ENCODE peak calls at places on chromosomes 2 and 18, in four cellular contexts. M, F, Q and U are unnamed samples.

GRCh38 chr2:118310016-118310877 is 222.0 kb downstream of the INSIG2 start:
- DNase-seq in Q (peak; percentile 67), F (no peak), M (no peak), U (no peak)

GRCh38 chr2:182824759-182825143 is 41.7 kb downstream of the FRZB start:
- DNase-seq in M (no peak), Q (no peak), F (no peak), U (no peak)

GRCh38 chr2:28257182-28257581 is 135.5 kb upstream of the FOSL2 start:
- DNase-seq in F (no peak), M (no peak), Q (no peak), U (no peak)

GRCh38 chr2:218975060-218975777 is 9.8 kb downstream of the FEV start:
- DNase-seq in Q (no peak), F (no peak), M (no peak), U (no peak)

GRCh38 chr2:109368798-109369197 is 239.8 kb downstream of the SH3RF3 start:
- DNase-seq in M (no peak), Q (no peak), F (no peak), U (no peak)

GRCh38 chr18:4631239-4631638 is 176.1 kb upstream of the DLGAP1 start:
- DNase-seq in Q (no peak), M (no peak), F (no peak), U (no peak)

GRCh38 chr18:42401131-42401673 is 446.2 kb downstream of the PIK3C3 start:
- DNase-seq in Q (no peak), M (no peak), F (no peak), U (no peak)

GRCh38 chr2:121258066-121258465 is 26.9 kb downstream of the TFCP2L1 start:
- DNase-seq in M (no peak), Q (no peak), F (no peak), U (no peak)

GRCh38 chr2:42048318-42049251 is 764 bp downstream of the PKDCC start:
- DNase-seq in F (no peak), Q (no peak), M (no peak), U (peak; percentile 33)

GRCh38 chr2:3533836-3534235 is 14.5 kb upstream of the ADI1 start:
- DNase-seq in Q (no peak), F (no peak), M (no peak), U (no peak)

GRCh38 chr2:157056200-157056676 is 201.3 kb upstream of the GALNT5 start:
- DNase-seq in Q (no peak), F (no peak), M (peak; percentile 69), U (no peak)

GRCh38 chr2:44348385-44348784 is 12.9 kb downstream of the PREPL start:
- DNase-seq in M (no peak), Q (no peak), F (no peak), U (no peak)

GRCh38 chr2:96601382-96602292 is 36.5 kb downstream of the KANSL3 start:
- DNase-seq in Q (peak; percentile 48), M (peak; percentile 96), F (no peak), U (no peak)

GRCh38 chr2:213764849-213765248 is 480.6 kb downstream of the SPAG16 start:
- DNase-seq in Q (no peak), F (no peak), M (no peak), U (no peak)

GRCh38 chr2:191899442-191899841 is 52.6 kb upstream of the CAVIN2 start:
- DNase-seq in F (no peak), Q (no peak), M (no peak), U (no peak)

GRCh38 chr2:96970248-96970875 is 16.0 kb downstream of the FAM178B start:
- DNase-seq in F (no peak), Q (no peak), M (no peak), U (no peak)

GRCh38 chr18:78929502-78929901 is 50.1 kb upstream of the SALL3 start:
- DNase-seq in M (no peak), Q (no peak), F (no peak), U (no peak)

GRCh38 chr2:69683170-69683971 is 39.8 kb upstream of the AAK1 start:
- DNase-seq in F (no peak), M (peak; percentile 38), Q (peak; percentile 38), U (no peak)

GRCh38 chr2:46058140-46058539 is 239.1 kb upstream of the EPAS1 start:
- DNase-seq in F (no peak), M (no peak), Q (no peak), U (no peak)

GRCh38 chr18:63837556-63837955 is 49.9 kb upstream of the SERPINB2 start:
- DNase-seq in M (no peak), Q (no peak), F (no peak), U (no peak)

GRCh38 chr2:85678384-85678783 is 10.4 kb upstream of the SFTPB start:
- DNase-seq in M (no peak), F (no peak), Q (no peak), U (no peak)

GRCh38 chr18:71485578-71485977 is 1058.6 kb downstream of the CBLN2 start:
- DNase-seq in Q (no peak), M (no peak), F (no peak), U (no peak)

GRCh38 chr2:6828299-6828584 is 37.5 kb downstream of the CMPK2 start:
- DNase-seq in M (peak; percentile 26), Q (no peak), F (no peak), U (no peak)

GRCh38 chr2:205659922-205660321 is 22.4 kb upstream of the NRP2 start:
- DNase-seq in Q (no peak), F (no peak), M (no peak), U (no peak)

DNA sequence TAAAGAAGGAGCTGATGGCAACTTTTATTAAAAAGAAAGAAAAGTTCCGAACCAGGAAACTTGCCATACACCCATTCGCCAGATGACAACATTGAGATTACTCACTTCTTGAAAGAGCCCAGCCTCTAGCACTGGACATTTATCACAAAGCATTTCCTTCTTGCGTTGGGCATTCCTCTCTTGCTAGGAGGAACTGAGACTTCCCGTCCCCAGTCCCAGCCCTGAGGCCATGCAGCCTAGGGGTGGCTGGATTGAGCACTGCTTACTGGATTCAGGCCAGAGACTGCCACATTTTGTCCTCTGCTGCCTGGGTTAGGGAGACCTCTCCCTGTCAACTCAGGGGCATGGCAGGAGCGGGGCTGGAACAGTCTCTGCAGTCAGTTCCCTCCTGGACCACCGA is 80.1 kb downstream of the SDC1 start:
- DNase-seq in Q (no peak), M (no peak), F (no peak), U (no peak)
- TF ChIP-seq BHLHE40 in Q (no peak), M (no peak), F (no peak), U (no peak)

GRCh38 chr2:241257419-241258032 is 57.9 kb downstream of the HDLBP start:
- DNase-seq in F (no peak), Q (no peak), M (no peak), U (no peak)

GRCh38 chr2:241255542-241256167 is 59.8 kb downstream of the HDLBP start:
- DNase-seq in Q (no peak), F (no peak), M (no peak), U (no peak)

GRCh38 chr2:241258505-241259160 is 56.8 kb downstream of the HDLBP start:
- DNase-seq in Q (no peak), M (no peak), F (no peak), U (no peak)

GRCh38 chr2:241254904-241255351 is 60.5 kb downstream of the HDLBP start:
- DNase-seq in Q (no peak), F (no peak), M (no peak), U (no peak)

DNA sequence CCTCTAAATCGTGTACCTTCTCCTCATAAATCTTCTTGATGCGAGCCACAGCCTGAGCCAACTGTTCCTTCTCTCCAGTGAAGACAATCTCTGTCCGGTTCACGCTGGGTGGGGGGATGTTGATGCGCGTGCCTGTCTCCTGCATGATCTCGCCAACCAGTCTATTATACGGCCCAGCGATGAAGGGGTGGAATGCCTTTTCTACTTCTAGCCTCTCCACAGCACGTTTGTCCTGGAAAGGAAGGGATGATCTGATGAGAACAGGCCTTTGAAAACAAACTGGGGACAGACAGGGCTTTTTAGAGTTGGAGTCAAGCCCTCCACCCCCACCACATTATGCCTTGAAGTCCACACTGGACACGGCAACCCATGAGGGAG is 59.3 kb downstream of the HDLBP start:
- DNase-seq in M (no peak), F (no peak), Q (no peak), U (no peak)
- TF ChIP-seq FOXM1 in M (no peak), F (no peak), Q (no peak), U (no peak)

GRCh38 chr18:58599106-58599505 is 29.8 kb downstream of the ALPK2 start:
- DNase-seq in M (no peak), F (no peak), Q (no peak), U (no peak)
- TF ChIP-seq SP1 in M (no peak), F (no peak), Q (no peak), U (no peak)

GRCh38 chr2:24084386-24085375 is at the start of gene TP53I3:
- DNase-seq in F (peak; percentile 46), M (peak; percentile 87), Q (peak; percentile 95), U (peak; percentile 92)

GRCh38 chr2:24086241-24086640 is 1.6 kb upstream of the TP53I3 start:
- DNase-seq in M (no peak), F (no peak), Q (no peak), U (no peak)

GRCh38 chr2:24082787-24083566 is 1.7 kb downstream of the TP53I3 start:
- DNase-seq in F (no peak), Q (no peak), M (no peak), U (no peak)

GRCh38 chr2:24080721-24081120 is 3.9 kb downstream of the TP53I3 start:
- DNase-seq in F (no peak), Q (no peak), M (no peak), U (no peak)

DNA sequence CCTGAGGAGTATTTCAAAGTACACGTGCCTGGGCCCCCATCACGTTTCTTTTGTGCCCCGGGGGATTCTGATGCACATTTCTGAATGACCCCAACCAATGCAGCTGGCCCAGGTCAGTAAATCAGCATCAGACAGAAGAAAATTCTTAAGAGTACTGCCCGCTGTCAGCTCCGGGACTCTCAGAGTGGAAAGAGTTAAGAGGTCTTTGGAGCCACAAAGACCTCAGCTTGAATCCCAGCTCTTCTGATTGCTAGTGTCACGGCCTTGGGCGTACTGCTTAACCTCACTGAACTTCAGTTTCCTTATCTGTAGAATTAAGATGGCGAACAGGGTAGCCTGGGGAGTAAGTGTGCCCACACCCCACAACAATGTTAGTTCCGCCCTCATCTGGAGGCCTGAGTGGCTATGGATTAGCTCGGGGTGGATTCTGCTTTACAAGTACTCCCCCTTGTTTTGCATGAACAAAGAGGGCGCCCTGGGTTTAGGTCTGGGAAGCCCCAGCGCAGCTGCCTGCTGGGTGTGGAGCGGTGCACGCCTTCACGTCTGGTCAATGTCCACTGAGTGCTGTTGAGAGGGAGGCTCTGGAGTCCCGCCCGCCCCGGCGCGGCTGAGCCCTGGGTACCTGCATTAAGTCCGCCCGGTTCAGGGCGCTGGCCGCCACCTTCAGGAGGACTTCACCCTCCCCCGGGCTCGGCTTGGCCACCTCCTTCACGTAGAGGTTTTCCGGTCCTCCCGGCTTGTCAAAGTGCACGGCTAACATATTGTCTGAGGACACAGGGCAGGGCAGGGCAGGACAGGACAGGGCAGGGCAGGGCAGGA is 858 bp downstream of the TP53I3 start:
- DNase-seq in M (peak; percentile 98), Q (peak; percentile 83), F (peak; percentile 79), U (peak; percentile 40)
- TF ChIP-seq BHLHE40 in M (no peak), Q (no peak), F (no peak), U (no peak)

DNA sequence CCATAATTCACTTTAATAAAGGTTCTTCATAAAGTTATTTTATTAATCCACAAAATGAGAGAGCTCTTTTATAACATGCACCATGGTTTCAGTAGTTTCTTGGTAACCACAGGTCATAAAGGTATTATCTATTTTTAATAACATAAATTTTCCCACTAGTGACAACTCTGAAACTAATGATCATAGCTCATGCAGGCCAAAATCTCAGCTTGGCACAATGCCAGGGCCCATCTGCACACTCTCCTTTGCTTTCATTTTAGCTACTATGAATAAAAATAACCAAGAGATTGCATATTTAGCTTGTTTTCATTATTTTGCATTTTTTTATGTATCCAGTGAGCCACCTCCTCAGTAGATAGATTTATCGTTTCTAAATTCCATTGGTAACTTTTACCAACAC is 691.8 kb upstream of the CHAC2 start:
- DNase-seq in Q (no peak), M (no peak), F (no peak), U (no peak)
- TF ChIP-seq FOXM1 in Q (no peak), M (no peak), F (no peak), U (no peak)